ENCODE peak calls at places on chromosomes 5 and 9, in eight cellular contexts. One of them, this sample, is unnamed.

GRCh38 chr5:100856462-100856861 is 46.6 kb downstream of the ST8SIA4 start:
- DNase-seq in SW480: no peak
- DNase-seq in neural crest cell: no peak
- DNase-seq in GM20000: no peak
- DNase-seq in T-helper 2 cell: no peak
- DNase-seq in effector memory CD8-positive, alpha-beta T cell: no peak
- DNase-seq in kidney tubule cell: no peak
- DNase-seq in activated T-helper 1 cell treated with Interleukin-2 at 50 U/mL for 16 hours: no peak
- DNase-seq in this sample: no peak

GRCh38 chr9:107810493-107810931 is 320.9 kb upstream of the KLF4 start:
- DNase-seq in SW480: peak
- DNase-seq in neural crest cell: no peak
- DNase-seq in GM20000: no peak
- DNase-seq in T-helper 2 cell: no peak
- DNase-seq in effector memory CD8-positive, alpha-beta T cell: no peak
- DNase-seq in kidney tubule cell: peak
- DNase-seq in activated T-helper 1 cell treated with Interleukin-2 at 50 U/mL for 16 hours: no peak
- DNase-seq in this sample: no peak

GRCh38 chr5:3650868-3651267 is 55.2 kb downstream of the IRX1 start:
- DNase-seq in SW480: no peak
- DNase-seq in neural crest cell: no peak
- DNase-seq in GM20000: no peak
- DNase-seq in T-helper 2 cell: no peak
- DNase-seq in effector memory CD8-positive, alpha-beta T cell: no peak
- DNase-seq in kidney tubule cell: no peak
- DNase-seq in activated T-helper 1 cell treated with Interleukin-2 at 50 U/mL for 16 hours: no peak
- DNase-seq in this sample: no peak

GRCh38 chr9:120885968-120886367 is 9.0 kb upstream of the PHF19 start:
- DNase-seq in SW480: no peak
- DNase-seq in neural crest cell: no peak
- DNase-seq in GM20000: no peak
- DNase-seq in T-helper 2 cell: no peak
- DNase-seq in effector memory CD8-positive, alpha-beta T cell: no peak
- DNase-seq in kidney tubule cell: no peak
- DNase-seq in activated T-helper 1 cell treated with Interleukin-2 at 50 U/mL for 16 hours: no peak
- DNase-seq in this sample: no peak

GRCh38 chr5:149641000-149641576 is 59.8 kb downstream of the ARHGEF37 start:
- DNase-seq in SW480: no peak
- DNase-seq in neural crest cell: no peak
- DNase-seq in GM20000: no peak
- DNase-seq in T-helper 2 cell: no peak
- DNase-seq in effector memory CD8-positive, alpha-beta T cell: no peak
- DNase-seq in kidney tubule cell: peak
- DNase-seq in activated T-helper 1 cell treated with Interleukin-2 at 50 U/mL for 16 hours: no peak
- DNase-seq in this sample: peak

GRCh38 chr5:123916331-123917121 is 404.5 kb downstream of the CSNK1G3 start:
- DNase-seq in SW480: peak
- DNase-seq in neural crest cell: no peak
- DNase-seq in GM20000: no peak
- DNase-seq in T-helper 2 cell: no peak
- DNase-seq in effector memory CD8-positive, alpha-beta T cell: no peak
- DNase-seq in kidney tubule cell: peak
- DNase-seq in activated T-helper 1 cell treated with Interleukin-2 at 50 U/mL for 16 hours: no peak
- DNase-seq in this sample: no peak

GRCh38 chr9:111386386-111386785 is 56.4 kb upstream of the OR2K2 start:
- DNase-seq in SW480: no peak
- DNase-seq in neural crest cell: no peak
- DNase-seq in GM20000: no peak
- DNase-seq in T-helper 2 cell: no peak
- DNase-seq in effector memory CD8-positive, alpha-beta T cell: no peak
- DNase-seq in kidney tubule cell: no peak
- DNase-seq in activated T-helper 1 cell treated with Interleukin-2 at 50 U/mL for 16 hours: no peak
- DNase-seq in this sample: no peak

GRCh38 chr9:19809422-19810269 is 20.8 kb upstream of the SLC24A2 start:
- DNase-seq in SW480: peak
- DNase-seq in neural crest cell: no peak
- DNase-seq in GM20000: no peak
- DNase-seq in T-helper 2 cell: no peak
- DNase-seq in effector memory CD8-positive, alpha-beta T cell: no peak
- DNase-seq in kidney tubule cell: no peak
- DNase-seq in activated T-helper 1 cell treated with Interleukin-2 at 50 U/mL for 16 hours: no peak
- DNase-seq in this sample: no peak

GRCh38 chr5:61817472-61818326 is 485.6 kb downstream of the ZSWIM6 start:
- DNase-seq in SW480: peak
- DNase-seq in neural crest cell: peak
- DNase-seq in GM20000: no peak
- DNase-seq in T-helper 2 cell: no peak
- DNase-seq in effector memory CD8-positive, alpha-beta T cell: no peak
- DNase-seq in kidney tubule cell: peak
- DNase-seq in activated T-helper 1 cell treated with Interleukin-2 at 50 U/mL for 16 hours: no peak
- DNase-seq in this sample: no peak

GRCh38 chr5:77210091-77211012 is at the start of gene PDE8B:
- DNase-seq in SW480: no peak
- DNase-seq in neural crest cell: no peak
- DNase-seq in GM20000: peak
- DNase-seq in T-helper 2 cell: no peak
- DNase-seq in effector memory CD8-positive, alpha-beta T cell: no peak
- DNase-seq in kidney tubule cell: no peak
- DNase-seq in activated T-helper 1 cell treated with Interleukin-2 at 50 U/mL for 16 hours: no peak
- DNase-seq in this sample: no peak

GRCh38 chr9:129887210-129888084 is 52.2 kb downstream of the USP20 start:
- DNase-seq in SW480: peak
- DNase-seq in neural crest cell: no peak
- DNase-seq in GM20000: no peak
- DNase-seq in T-helper 2 cell: peak
- DNase-seq in effector memory CD8-positive, alpha-beta T cell: peak
- DNase-seq in kidney tubule cell: peak
- DNase-seq in activated T-helper 1 cell treated with Interleukin-2 at 50 U/mL for 16 hours: no peak
- DNase-seq in this sample: no peak

GRCh38 chr9:121463026-121463827 is 36.4 kb downstream of the GGTA1 start:
- DNase-seq in SW480: no peak
- DNase-seq in neural crest cell: peak
- DNase-seq in GM20000: peak
- DNase-seq in T-helper 2 cell: no peak
- DNase-seq in effector memory CD8-positive, alpha-beta T cell: no peak
- DNase-seq in kidney tubule cell: no peak
- DNase-seq in activated T-helper 1 cell treated with Interleukin-2 at 50 U/mL for 16 hours: no peak
- DNase-seq in this sample: no peak

GRCh38 chr5:37837101-37838032 is 2.5 kb downstream of the GDNF start:
- DNase-seq in SW480: no peak
- DNase-seq in neural crest cell: peak
- DNase-seq in GM20000: peak
- DNase-seq in T-helper 2 cell: no peak
- DNase-seq in effector memory CD8-positive, alpha-beta T cell: peak
- DNase-seq in kidney tubule cell: peak
- DNase-seq in activated T-helper 1 cell treated with Interleukin-2 at 50 U/mL for 16 hours: no peak
- DNase-seq in this sample: no peak

GRCh38 chr9:87667164-87667738 is 58.7 kb upstream of the CTSL start:
- DNase-seq in SW480: no peak
- DNase-seq in neural crest cell: no peak
- DNase-seq in GM20000: peak
- DNase-seq in T-helper 2 cell: no peak
- DNase-seq in effector memory CD8-positive, alpha-beta T cell: no peak
- DNase-seq in kidney tubule cell: peak
- DNase-seq in activated T-helper 1 cell treated with Interleukin-2 at 50 U/mL for 16 hours: no peak
- DNase-seq in this sample: no peak

GRCh38 chr9:121369595-121370265 is at the start of gene STOM:
- DNase-seq in SW480: peak
- DNase-seq in neural crest cell: no peak
- DNase-seq in GM20000: no peak
- DNase-seq in T-helper 2 cell: peak
- DNase-seq in effector memory CD8-positive, alpha-beta T cell: peak
- DNase-seq in kidney tubule cell: peak
- DNase-seq in activated T-helper 1 cell treated with Interleukin-2 at 50 U/mL for 16 hours: peak
- DNase-seq in this sample: peak

GRCh38 chr5:130875673-130876072 is 289.4 kb downstream of the HINT1 start:
- DNase-seq in SW480: no peak
- DNase-seq in neural crest cell: no peak
- DNase-seq in GM20000: no peak
- DNase-seq in T-helper 2 cell: no peak
- DNase-seq in effector memory CD8-positive, alpha-beta T cell: no peak
- DNase-seq in kidney tubule cell: no peak
- DNase-seq in activated T-helper 1 cell treated with Interleukin-2 at 50 U/mL for 16 hours: no peak
- DNase-seq in this sample: no peak

This sample was measured in brain pericyte.